ENCODE peak calls at places on chromosomes 2 and 18, in nine cellular contexts. N is heart left ventricle, F is heart right ventricle, X is GM20000, K is fibroblast of lung, H is upper lobe of right lung, S is uterus, W is fibroblast of mammary gland, C is HFFc6. Y is an unnamed sample.

GRCh38 chr2:9428965-9429577 is 5.6 kb downstream of the CPSF3 start:
- DNase-seq in N (no peak), F (no peak), X (no peak), K (no peak), H (no peak), S (no peak), W (no peak), C (no peak), Y (no peak)

GRCh38 chr2:203759692-203760365 is 53.4 kb downstream of the CD28 start:
- DNase-seq in N (no peak), F (no peak), X (no peak), K (peak), H (no peak), S (no peak), W (peak), C (peak), Y (no peak)

GRCh38 chr18:68449292-68449691 is 265.6 kb downstream of the TMX3 start:
- DNase-seq in N (no peak), F (no peak), X (no peak), K (peak), H (no peak), S (no peak), W (peak), C (peak), Y (no peak)

GRCh38 chr2:63845866-63846265 is 4.2 kb downstream of the UGP2 start:
- DNase-seq in N (no peak), F (no peak), X (no peak), K (no peak), H (no peak), S (no peak), W (no peak), C (no peak), Y (no peak)

GRCh38 chr2:224736227-224736626 is 20.1 kb upstream of the CCDC195 start:
- DNase-seq in N (no peak), F (no peak), X (no peak), K (no peak), H (no peak), S (no peak), W (no peak), C (no peak), Y (no peak)

GRCh38 chr2:160472839-160473251 is 20.8 kb downstream of the RBMS1 start:
- DNase-seq in N (no peak), F (no peak), X (no peak), K (peak), H (no peak), S (no peak), W (peak), C (peak), Y (no peak)

GRCh38 chr2:5093056-5093455 is 599.1 kb upstream of the SOX11 start:
- DNase-seq in N (no peak), F (no peak), X (no peak), K (no peak), H (no peak), S (no peak), W (no peak), C (no peak), Y (no peak)

GRCh38 chr18:43526436-43527150 is 249.3 kb upstream of the SYT4 start:
- DNase-seq in N (no peak), F (no peak), X (no peak), K (no peak), H (no peak), S (no peak), W (no peak), C (no peak), Y (no peak)

GRCh38 chr2:68730828-68731227 is 3.8 kb upstream of the ARHGAP25 start:
- DNase-seq in N (no peak), F (no peak), X (no peak), K (peak), H (no peak), S (no peak), W (peak), C (peak), Y (no peak)

GRCh38 chr2:12928197-12928596 is 211.5 kb downstream of the TRIB2 start:
- DNase-seq in N (no peak), F (no peak), X (no peak), K (peak), H (no peak), S (no peak), W (peak), C (peak), Y (no peak)

GRCh38 chr2:1749750-1750149 is 5.4 kb upstream of the PXDN start:
- DNase-seq in N (no peak), F (no peak), X (no peak), K (no peak), H (peak), S (no peak), W (no peak), C (no peak), Y (no peak)

GRCh38 chr2:28606986-28607441 is 111.2 kb downstream of the PLB1 start:
- DNase-seq in N (no peak), F (no peak), X (no peak), K (peak), H (no peak), S (peak), W (peak), C (no peak), Y (peak)

GRCh38 chr2:12587729-12588522 is 128.8 kb upstream of the TRIB2 start:
- DNase-seq in N (no peak), F (no peak), X (no peak), K (peak), H (no peak), S (peak), W (peak), C (peak), Y (no peak)

GRCh38 chr2:236001854-236002253 is 166.3 kb downstream of the GBX2 start:
- DNase-seq in N (no peak), F (no peak), X (no peak), K (no peak), H (no peak), S (no peak), W (peak), C (no peak), Y (no peak)

GRCh38 chr2:2747797-2748301 is 416.8 kb upstream of the MYT1L start:
- DNase-seq in N (peak), F (no peak), X (no peak), K (no peak), H (no peak), S (no peak), W (no peak), C (no peak), Y (no peak)

GRCh38 chr2:36058953-36059352 is 296.6 kb upstream of the CRIM1 start:
- DNase-seq in N (no peak), F (no peak), X (no peak), K (no peak), H (peak), S (no peak), W (no peak), C (no peak), Y (no peak)

GRCh38 chr2:226891780-226892590 is 56.1 kb downstream of the RHBDD1 start:
- DNase-seq in N (no peak), F (no peak), X (no peak), K (peak), H (no peak), S (no peak), W (peak), C (peak), Y (no peak)

GRCh38 chr2:69381337-69381737 is 5.7 kb downstream of the GFPT1 start:
- DNase-seq in N (no peak), F (no peak), X (no peak), K (peak), H (no peak), S (no peak), W (peak), C (no peak), Y (no peak)

GRCh38 chr2:182132605-182133004 is 147.0 kb downstream of the PPP1R1C start:
- DNase-seq in N (no peak), F (no peak), X (no peak), K (peak), H (no peak), S (no peak), W (peak), C (peak), Y (no peak)

GRCh38 chr2:126715111-126715510 is 59.2 kb downstream of the GYPC start:
- DNase-seq in N (no peak), F (no peak), X (no peak), K (no peak), H (no peak), S (no peak), W (no peak), C (no peak), Y (no peak)

GRCh38 chr2:142944264-142944663 is 66.8 kb downstream of the KYNU start:
- DNase-seq in N (no peak), F (no peak), X (no peak), K (peak), H (no peak), S (no peak), W (peak), C (no peak), Y (no peak)

GRCh38 chr2:159010340-159010739 is 41.9 kb downstream of the TANC1 start:
- DNase-seq in N (no peak), F (no peak), X (no peak), K (peak), H (no peak), S (no peak), W (peak), C (peak), Y (no peak)

GRCh38 chr2:105789745-105790466 is 45.2 kb downstream of the NCK2 start:
- DNase-seq in N (no peak), F (no peak), X (peak), K (peak), H (no peak), S (peak), W (peak), C (peak), Y (no peak)

GRCh38 chr2:30809938-30810337 is 2.7 kb upstream of the CAPN13 start:
- DNase-seq in N (no peak), F (no peak), X (no peak), K (no peak), H (no peak), S (no peak), W (no peak), C (no peak), Y (no peak)

GRCh38 chr18:61605376-61606067 is 272.3 kb downstream of the CDH20 start:
- DNase-seq in N (no peak), F (no peak), X (no peak), K (peak), H (no peak), S (no peak), W (no peak), C (no peak), Y (no peak)

GRCh38 chr18:77063256-77063655 is 69.3 kb downstream of the MBP start:
- DNase-seq in N (no peak), F (no peak), X (peak), K (peak), H (no peak), S (no peak), W (peak), C (no peak), Y (no peak)

GRCh38 chr2:45241061-45241561 is 231.9 kb upstream of the SIX2 start:
- DNase-seq in N (no peak), F (no peak), X (no peak), K (peak), H (no peak), S (no peak), W (peak), C (peak), Y (no peak)

GRCh38 chr18:8368490-8369217 is 240.6 kb upstream of the RAB12 start:
- DNase-seq in N (no peak), F (no peak), X (no peak), K (no peak), H (no peak), S (no peak), W (no peak), C (no peak), Y (no peak)

GRCh38 chr2:63124209-63124608 is 73.6 kb downstream of the OTX1 start:
- DNase-seq in N (no peak), F (no peak), X (peak), K (no peak), H (no peak), S (no peak), W (peak), C (no peak), Y (no peak)

GRCh38 chr2:108936076-108936867 is 52.7 kb downstream of the EDAR start:
- DNase-seq in N (no peak), F (no peak), X (no peak), K (no peak), H (no peak), S (no peak), W (no peak), C (no peak), Y (no peak)

GRCh38 chr2:122070241-122070731 is 314.8 kb downstream of the TSN start:
- DNase-seq in N (no peak), F (no peak), X (no peak), K (no peak), H (no peak), S (no peak), W (no peak), C (peak), Y (no peak)

GRCh38 chr2:29251406-29251805 is 136.2 kb downstream of the CLIP4 start:
- DNase-seq in N (no peak), F (no peak), X (no peak), K (no peak), H (no peak), S (no peak), W (no peak), C (no peak), Y (no peak)

GRCh38 chr18:54899500-54899899 is 59.8 kb downstream of the CCDC68 start:
- DNase-seq in N (no peak), F (no peak), X (no peak), K (no peak), H (no peak), S (no peak), W (no peak), C (no peak), Y (no peak)

GRCh38 chr2:238948765-238949641 is 101.1 kb downstream of the TWIST2 start:
- DNase-seq in N (no peak), F (no peak), X (no peak), K (no peak), H (peak), S (peak), W (peak), C (peak), Y (no peak)

GRCh38 chr2:238947243-238947760 is 99.4 kb downstream of the TWIST2 start:
- DNase-seq in N (no peak), F (no peak), X (no peak), K (no peak), H (peak), S (peak), W (no peak), C (no peak), Y (peak)

GRCh38 chr2:238950551-238950950 is 102.7 kb downstream of the TWIST2 start:
- DNase-seq in N (no peak), F (no peak), X (no peak), K (no peak), H (peak), S (peak), W (no peak), C (no peak), Y (no peak)

GRCh38 chr2:238947920-238948710 is 100.2 kb downstream of the TWIST2 start:
- DNase-seq in N (no peak), F (peak), X (no peak), K (peak), H (peak), S (peak), W (peak), C (peak), Y (no peak)

DNA sequence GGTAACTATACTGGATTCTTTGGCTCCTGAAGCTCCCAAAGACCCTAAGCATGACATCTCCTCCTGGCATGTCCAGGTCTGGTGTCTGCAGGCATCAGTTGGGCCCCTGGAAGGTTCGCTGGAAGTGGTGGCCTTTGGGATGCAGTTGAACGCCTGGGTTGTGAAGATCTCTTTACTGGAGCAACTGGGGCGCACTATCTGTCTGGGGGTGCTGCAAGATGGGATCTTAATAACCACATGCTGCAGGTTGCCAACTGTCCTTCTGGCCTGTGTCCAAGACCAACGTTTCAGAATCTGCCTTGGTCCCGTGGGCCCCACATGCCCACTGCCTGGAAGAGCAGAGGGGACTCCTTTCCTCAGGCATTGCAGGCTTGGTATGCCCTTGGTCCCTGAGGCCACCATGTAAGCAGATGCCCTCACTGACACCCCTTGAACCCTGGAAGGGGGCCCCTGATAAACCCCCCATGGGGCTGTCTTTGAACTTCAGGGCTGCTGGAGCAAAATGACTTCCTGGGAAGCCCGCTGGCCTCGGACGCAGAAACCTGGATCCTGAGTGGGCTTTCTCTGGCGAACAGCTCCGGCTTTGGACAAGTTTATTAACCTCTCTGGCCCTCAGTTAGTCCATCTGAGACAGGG is 101.9 kb downstream of the TWIST2 start:
- DNase-seq in N (no peak), F (no peak), X (no peak), K (no peak), H (peak), S (peak), W (no peak), C (no peak), Y (no peak)
- TF ChIP-seq CTCF in N (no peak), F (no peak), X (no peak), K (no peak), H (no peak), S (no peak), W (no peak), C (no peak), Y (no peak)

GRCh38 chr2:70784320-70784719 is 6.1 kb downstream of the FIGLA start:
- DNase-seq in N (no peak), F (no peak), X (no peak), K (no peak), H (no peak), S (no peak), W (no peak), C (no peak), Y (no peak)

GRCh38 chr2:70779911-70780580 is 10.4 kb downstream of the FIGLA start:
- DNase-seq in N (no peak), F (no peak), X (no peak), K (no peak), H (no peak), S (no peak), W (peak), C (peak), Y (no peak)

GRCh38 chr2:70789304-70790078 is 952 bp downstream of the FIGLA start:
- DNase-seq in N (peak), F (peak), X (peak), K (peak), H (peak), S (peak), W (peak), C (peak), Y (no peak)

GRCh38 chr2:70790079-70790963 is at the start of gene FIGLA:
- DNase-seq in N (no peak), F (no peak), X (no peak), K (no peak), H (no peak), S (no peak), W (no peak), C (no peak), Y (no peak)

DNA sequence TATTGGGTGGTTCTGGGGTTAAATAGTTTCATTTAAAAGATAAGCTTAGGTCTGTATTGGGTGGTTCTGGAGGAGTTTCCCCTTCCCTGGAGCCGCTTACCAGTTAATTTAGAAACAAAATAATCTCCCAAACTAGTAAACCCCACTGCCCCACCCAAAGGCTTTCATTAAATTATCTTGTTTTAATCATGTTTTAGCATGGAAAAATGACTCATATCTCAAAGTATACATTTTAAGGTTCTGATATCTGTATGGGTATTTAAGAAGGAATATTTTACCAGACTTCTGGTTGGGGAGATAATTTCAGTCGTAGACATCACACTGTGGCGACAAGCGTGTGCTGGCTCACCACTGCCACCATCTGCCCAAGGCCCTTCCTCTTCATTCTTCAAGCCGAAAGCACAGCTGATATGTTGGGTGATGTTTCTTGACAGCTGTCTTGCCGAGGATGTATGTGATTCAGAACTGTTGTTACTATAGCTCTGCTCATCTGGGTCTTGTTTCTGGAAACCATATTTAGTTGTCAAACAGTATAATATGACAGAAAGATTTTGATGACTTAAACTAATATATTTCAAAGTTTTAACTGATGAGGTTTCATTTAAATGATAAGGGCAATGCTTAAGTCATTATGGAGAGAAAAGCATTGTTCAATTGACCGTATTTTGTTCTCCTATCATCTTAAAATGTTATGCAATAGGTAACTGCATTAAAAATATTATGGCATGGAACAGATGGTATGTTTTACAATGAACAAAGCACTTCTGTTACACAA is 5.1 kb downstream of the FIGLA start:
- DNase-seq in N (no peak), F (no peak), X (peak), K (peak), H (no peak), S (no peak), W (peak), C (peak), Y (no peak)
- TF ChIP-seq CTCF in N (peak), F (peak), X (peak), K (peak), H (peak), S (no peak), W (peak), C (peak), Y (peak)

DNA sequence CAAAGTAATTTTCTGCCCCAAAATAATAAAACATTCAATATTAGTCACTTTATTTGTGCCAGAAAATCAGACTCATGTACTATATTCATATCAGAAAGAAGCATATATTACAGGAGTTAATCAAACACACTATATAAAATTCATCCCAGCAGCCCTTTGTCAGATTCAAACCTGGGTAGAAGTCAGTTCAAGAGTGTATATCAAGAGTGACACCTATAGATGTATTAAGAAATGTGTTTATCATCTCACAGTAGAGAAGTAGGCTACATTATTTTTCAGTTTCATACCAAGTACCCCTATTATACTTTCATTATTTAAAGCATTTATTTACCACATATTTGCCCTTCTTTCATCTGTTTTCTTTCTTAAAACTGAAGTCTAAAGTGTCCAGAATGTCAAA is 193.2 kb upstream of the DDX18 start:
- DNase-seq in N (no peak), F (no peak), X (no peak), K (no peak), H (no peak), S (no peak), W (no peak), C (no peak), Y (no peak)
- TF ChIP-seq CTCF in N (no peak), F (no peak), X (no peak), K (no peak), H (no peak), S (no peak), W (no peak), C (no peak), Y (no peak)

DNA sequence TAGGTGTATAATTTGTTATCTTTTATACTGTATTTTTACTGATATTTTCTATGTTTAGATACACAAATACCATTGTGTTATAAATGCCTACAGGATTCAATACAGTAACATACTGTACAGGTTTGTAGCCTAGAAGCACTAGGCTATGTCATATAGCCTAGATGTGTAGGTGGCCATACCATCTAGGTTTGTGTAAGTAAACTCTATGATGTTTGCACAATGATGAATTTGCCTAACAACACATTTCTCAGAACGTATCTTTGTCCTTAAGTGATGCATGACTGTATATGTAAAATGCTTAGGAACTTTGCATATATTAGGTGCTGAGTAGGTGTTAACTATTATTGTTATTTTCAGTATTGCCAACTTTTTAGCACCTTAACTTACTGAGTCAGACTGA is 17.3 kb downstream of the UNC80 start:
- DNase-seq in N (no peak), F (no peak), X (no peak), K (no peak), H (no peak), S (no peak), W (no peak), C (no peak), Y (no peak)
- TF ChIP-seq CTCF in N (no peak), F (no peak), X (no peak), K (no peak), H (no peak), S (no peak), W (no peak), C (no peak), Y (no peak)

GRCh38 chr2:128469203-128469602 is 150.5 kb upstream of the HS6ST1 start:
- DNase-seq in N (no peak), F (no peak), X (no peak), K (no peak), H (no peak), S (no peak), W (peak), C (no peak), Y (no peak)
- TF ChIP-seq CTCF in N (peak), F (peak), X (no peak), K (peak), H (peak), S (no peak), W (peak), C (peak), Y (peak)

Y was measured in chondrocyte.